ENCODE peak calls at places on chromosome 9, in six cellular contexts. B is AG04450, O is RWPE1, W is spleen, Q is transverse colon, A is fibroblast of mammary gland. V is an unnamed sample.

GRCh38 chr9:131927092-131927491 is 152.6 kb downstream of the MED27 start:
- DNase-seq in B (no peak), O (no peak), W (no peak), Q (no peak), A (no peak), V (no peak)

GRCh38 chr9:70010015-70010414 is 33.6 kb upstream of the MAMDC2 start:
- DNase-seq in B (no peak), O (no peak), W (no peak), Q (no peak), A (no peak), V (no peak)

GRCh38 chr9:126399251-126399650 is 72.6 kb downstream of the MVB12B start:
- DNase-seq in B (no peak), O (no peak), W (no peak), Q (no peak), A (peak; percentile 42), V (no peak)

GRCh38 chr9:1267581-1267980 is 217.4 kb downstream of the DMRT2 start:
- DNase-seq in B (no peak), O (no peak), W (no peak), Q (no peak), A (no peak), V (no peak)

GRCh38 chr9:135158572-135158937 is 71.1 kb downstream of the OLFM1 start:
- DNase-seq in B (no peak), O (no peak), W (no peak), Q (no peak), A (no peak), V (no peak)

GRCh38 chr9:94160594-94161501 is 76.6 kb downstream of the PTPDC1 start:
- DNase-seq in B (no peak), O (no peak), W (no peak), Q (no peak), A (no peak), V (no peak)

GRCh38 chr9:136235709-136236455 is 9.7 kb downstream of the QSOX2 start:
- DNase-seq in B (no peak), O (no peak), W (no peak), Q (no peak), A (no peak), V (no peak)

GRCh38 chr9:95057121-95057520 is 260.4 kb downstream of the FANCC start:
- DNase-seq in B (peak; percentile 67), O (no peak), W (no peak), Q (no peak), A (no peak), V (no peak)

GRCh38 chr9:81266674-81267073 is 422.7 kb downstream of the TLE1 start:
- DNase-seq in B (no peak), O (peak; percentile 83), W (no peak), Q (no peak), A (peak; percentile 76), V (peak; percentile 95)

GRCh38 chr9:21741151-21741550 is 61.3 kb upstream of the MTAP start:
- DNase-seq in B (no peak), O (no peak), W (no peak), Q (no peak), A (peak; percentile 25), V (no peak)

GRCh38 chr9:75238311-75238976 is 150.1 kb downstream of the OSTF1 start:
- DNase-seq in B (peak; percentile 15), O (peak; percentile 33), W (no peak), Q (peak; percentile 48), A (peak; percentile 53), V (peak; percentile 16)

GRCh38 chr9:100125236-100125635 is 26.2 kb downstream of the INVS start:
- DNase-seq in B (no peak), O (no peak), W (no peak), Q (no peak), A (no peak), V (no peak)

GRCh38 chr9:37037137-37037743 is 3.2 kb upstream of the PAX5 start:
- DNase-seq in B (no peak), O (no peak), W (peak; percentile 88), Q (no peak), A (no peak), V (no peak)

GRCh38 chr9:89309166-89309565 is 1.8 kb upstream of the CKS2 start:
- DNase-seq in B (no peak), O (no peak), W (peak; percentile 71), Q (no peak), A (no peak), V (no peak)

GRCh38 chr9:93168581-93168980 is 15.4 kb upstream of the WNK2 start:
- DNase-seq in B (no peak), O (no peak), W (no peak), Q (no peak), A (no peak), V (no peak)

GRCh38 chr9:126232461-126232860 is 94.2 kb upstream of the MVB12B start:
- DNase-seq in B (no peak), O (no peak), W (no peak), Q (no peak), A (no peak), V (no peak)

GRCh38 chr9:81634915-81635516 is 54.3 kb downstream of the TLE1 start:
- DNase-seq in B (no peak), O (no peak), W (no peak), Q (no peak), A (peak; percentile 56), V (no peak)

GRCh38 chr9:128683340-128684064 is 5.5 kb upstream of the SET start:
- DNase-seq in B (no peak), O (peak; percentile 90), W (peak; percentile 92), Q (peak; percentile 77), A (peak; percentile 52), V (peak; percentile 80)

GRCh38 chr9:109060235-109060634 is 46.9 kb upstream of the CTNNAL1 start:
- DNase-seq in B (no peak), O (no peak), W (no peak), Q (no peak), A (no peak), V (no peak)

GRCh38 chr9:124295097-124295794 is 37.5 kb downstream of the NEK6 start:
- DNase-seq in B (no peak), O (no peak), W (no peak), Q (peak; percentile 33), A (no peak), V (no peak)

GRCh38 chr9:18520395-18520794 is 46.4 kb downstream of the ADAMTSL1 start:
- DNase-seq in B (no peak), O (no peak), W (no peak), Q (no peak), A (peak; percentile 64), V (no peak)

GRCh38 chr9:133701981-133702797 is 36.0 kb downstream of the SARDH start:
- DNase-seq in B (no peak), O (no peak), W (peak; percentile 86), Q (peak; percentile 32), A (no peak), V (no peak)

GRCh38 chr9:4508246-4508906 is 18.1 kb downstream of the SLC1A1 start:
- DNase-seq in B (no peak), O (no peak), W (no peak), Q (no peak), A (peak; percentile 77), V (peak; percentile 95)

GRCh38 chr9:105912868-105913516 is 218.7 kb downstream of the TMEM38B start:
- DNase-seq in B (no peak), O (peak; percentile 88), W (no peak), Q (no peak), A (peak; percentile 45), V (no peak)

GRCh38 chr9:106419737-106420136 is 443.2 kb upstream of the ZNF462 start:
- DNase-seq in B (no peak), O (no peak), W (no peak), Q (no peak), A (no peak), V (no peak)

GRCh38 chr9:14358523-14358922 is 44.6 kb upstream of the NFIB start:
- DNase-seq in B (no peak), O (no peak), W (no peak), Q (no peak), A (peak; percentile 70), V (no peak)

GRCh38 chr9:116100711-116101111 is 52.9 kb upstream of the PAPPA start:
- DNase-seq in B (peak; percentile 54), O (peak; percentile 90), W (no peak), Q (no peak), A (peak; percentile 86), V (no peak)

GRCh38 chr9:26643826-26644225 is 248.8 kb downstream of the CAAP1 start:
- DNase-seq in B (no peak), O (no peak), W (no peak), Q (no peak), A (no peak), V (no peak)
- TF ChIP-seq CTCF in B (no peak), O (no peak), W (no peak), Q (no peak), A (no peak), V (no peak)

GRCh38 chr9:79581794-79582193 is 10.0 kb downstream of the TLE4 start:
- DNase-seq in B (peak; percentile 76), O (no peak), W (no peak), Q (no peak), A (peak; percentile 85), V (peak; percentile 20)
- TF ChIP-seq CTCF in B (no peak), O (no peak), W (no peak), Q (no peak), A (no peak), V (no peak)

DNA sequence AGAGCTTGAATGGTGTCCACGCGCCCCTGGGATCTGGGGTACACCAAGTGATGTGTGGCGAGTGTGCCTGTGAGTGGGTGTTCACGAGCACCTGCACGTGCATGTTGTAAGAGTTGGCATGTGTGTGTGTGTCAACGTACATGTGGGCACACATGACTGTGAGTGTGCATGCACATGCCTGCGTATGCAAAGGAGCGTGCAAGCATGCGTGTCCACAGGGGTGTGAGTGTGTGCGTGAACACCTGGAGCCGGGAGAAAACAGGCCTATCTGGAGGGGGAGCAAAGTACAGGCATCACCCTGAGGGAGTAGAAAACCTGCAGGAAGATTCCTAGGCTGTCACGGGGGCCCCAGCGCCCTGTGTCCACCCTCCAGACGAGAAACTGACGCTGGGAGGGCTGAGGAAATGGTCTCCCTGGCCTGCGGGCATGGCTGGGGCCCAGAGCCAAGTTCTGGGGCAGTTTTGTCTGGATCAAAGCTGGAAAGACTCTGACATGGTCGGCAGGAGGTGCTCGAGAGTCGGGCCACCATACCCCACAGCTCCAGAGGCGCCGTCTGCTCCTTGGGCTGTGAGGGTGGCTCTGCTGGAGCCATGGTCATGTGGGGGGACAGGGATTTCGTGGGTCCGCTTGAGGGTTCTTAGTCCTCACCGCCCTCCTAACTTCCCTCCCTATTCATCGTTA is 31.8 kb downstream of the PTGES start:
- DNase-seq in B (no peak), O (no peak), W (no peak), Q (no peak), A (no peak), V (no peak)
- TF ChIP-seq CTCF in B (no peak), O (peak; percentile 9), W (no peak), Q (no peak), A (no peak), V (no peak)

DNA sequence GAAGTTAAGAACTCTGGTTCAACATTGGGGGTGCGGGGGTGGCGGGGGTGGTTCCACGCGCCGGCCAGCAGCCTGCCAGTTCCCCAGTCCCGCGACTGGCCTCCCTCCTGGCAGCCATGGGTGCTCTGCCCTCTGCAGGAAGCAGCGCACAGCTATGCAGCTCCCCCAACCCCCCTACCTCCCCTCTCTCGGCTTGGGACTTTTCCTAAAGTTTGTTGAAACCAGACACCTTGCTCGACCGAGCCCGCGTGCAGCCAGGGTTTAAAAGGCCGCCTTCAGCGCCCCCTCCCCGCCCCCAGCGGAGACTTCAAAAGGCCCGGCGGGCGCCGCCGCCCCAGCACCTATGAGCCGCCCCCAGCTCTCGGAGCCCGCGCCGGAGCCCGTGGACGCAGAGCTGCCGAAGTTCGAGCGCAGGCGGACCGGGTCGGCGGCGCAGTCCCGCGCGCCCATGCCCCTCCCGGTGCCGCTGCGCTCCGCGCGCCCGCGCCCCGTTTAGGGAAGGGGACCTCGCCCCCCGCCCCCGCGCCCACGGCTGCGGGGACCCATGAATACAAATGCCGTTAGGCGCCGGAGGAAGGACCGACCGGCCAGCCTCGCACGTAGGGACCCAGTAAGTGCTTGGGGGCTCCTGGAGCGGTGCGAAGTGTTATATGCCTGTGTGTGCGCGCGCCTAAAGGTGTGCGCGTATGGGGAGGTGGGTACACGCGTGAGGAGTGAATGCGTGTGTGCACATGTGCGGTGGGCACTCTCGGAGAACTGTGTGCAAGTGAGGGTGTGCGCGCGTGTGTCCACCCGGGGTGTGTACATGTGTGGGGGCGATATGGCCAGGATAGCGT is 1.4 kb upstream of the COL27A1 start:
- DNase-seq in B (no peak), O (peak; percentile 54), W (no peak), Q (no peak), A (no peak), V (no peak)
- TF ChIP-seq CTCF in B (peak; percentile 61), O (peak; percentile 65), W (no peak), Q (no peak), A (peak; percentile 20), V (peak; percentile 67)